ENCODE peak calls at places on chromosomes 16 and 17, in ten cellular contexts. One of them, this sample, is unnamed.

GRCh38 chr17:67290994-67291362 is 46.0 kb upstream of the HELZ start:
- DNase-seq in activated naive CD8-positive, alpha-beta T cell treated with anti-CD3 and anti-CD28 coated beads for 36 hours: no peak
- DNase-seq in stomach: no peak
- DNase-seq in stimulated activated CD4-positive, alpha-beta T cell treated with anti-CD3 and anti-CD28 coated beads, TNF-alpha, amount 100 ng/mL, for 24 hours: no peak
- DNase-seq in HuH-7: no peak
- DNase-seq in GM04504: no peak
- DNase-seq in mesendoderm: peak
- DNase-seq in HT1080: no peak
- DNase-seq in head of caudate nucleus: no peak
- DNase-seq in NCI-H2171 treated with DMSO at 0.1 percent for 48 hours: no peak
- DNase-seq in this sample: no peak

GRCh38 chr16:3597226-3597625 is 14.2 kb downstream of the SLX4 start:
- DNase-seq in activated naive CD8-positive, alpha-beta T cell treated with anti-CD3 and anti-CD28 coated beads for 36 hours: no peak
- DNase-seq in stomach: no peak
- DNase-seq in stimulated activated CD4-positive, alpha-beta T cell treated with anti-CD3 and anti-CD28 coated beads, TNF-alpha, amount 100 ng/mL, for 24 hours: no peak
- DNase-seq in HuH-7: no peak
- DNase-seq in GM04504: no peak
- DNase-seq in mesendoderm: no peak
- DNase-seq in HT1080: no peak
- DNase-seq in head of caudate nucleus: no peak
- DNase-seq in NCI-H2171 treated with DMSO at 0.1 percent for 48 hours: no peak
- DNase-seq in this sample: no peak

GRCh38 chr17:37182786-37183185 is 193.0 kb upstream of the C17orf78 start:
- DNase-seq in activated naive CD8-positive, alpha-beta T cell treated with anti-CD3 and anti-CD28 coated beads for 36 hours: no peak
- DNase-seq in stomach: no peak
- DNase-seq in stimulated activated CD4-positive, alpha-beta T cell treated with anti-CD3 and anti-CD28 coated beads, TNF-alpha, amount 100 ng/mL, for 24 hours: no peak
- DNase-seq in HuH-7: no peak
- DNase-seq in GM04504: no peak
- DNase-seq in mesendoderm: peak
- DNase-seq in HT1080: peak
- DNase-seq in head of caudate nucleus: no peak
- DNase-seq in NCI-H2171 treated with DMSO at 0.1 percent for 48 hours: no peak
- DNase-seq in this sample: no peak

GRCh38 chr17:19361975-19362292 is 589 bp downstream of the B9D1 start:
- DNase-seq in activated naive CD8-positive, alpha-beta T cell treated with anti-CD3 and anti-CD28 coated beads for 36 hours: no peak
- DNase-seq in stomach: no peak
- DNase-seq in stimulated activated CD4-positive, alpha-beta T cell treated with anti-CD3 and anti-CD28 coated beads, TNF-alpha, amount 100 ng/mL, for 24 hours: no peak
- DNase-seq in HuH-7: no peak
- DNase-seq in GM04504: no peak
- DNase-seq in mesendoderm: no peak
- DNase-seq in HT1080: no peak
- DNase-seq in head of caudate nucleus: no peak
- DNase-seq in NCI-H2171 treated with DMSO at 0.1 percent for 48 hours: no peak
- DNase-seq in this sample: no peak

GRCh38 chr16:64993464-64993863 is 128.4 kb downstream of the CDH11 start:
- DNase-seq in activated naive CD8-positive, alpha-beta T cell treated with anti-CD3 and anti-CD28 coated beads for 36 hours: no peak
- DNase-seq in stomach: no peak
- DNase-seq in stimulated activated CD4-positive, alpha-beta T cell treated with anti-CD3 and anti-CD28 coated beads, TNF-alpha, amount 100 ng/mL, for 24 hours: no peak
- DNase-seq in HuH-7: no peak
- DNase-seq in GM04504: no peak
- DNase-seq in mesendoderm: no peak
- DNase-seq in HT1080: no peak
- DNase-seq in head of caudate nucleus: no peak
- DNase-seq in NCI-H2171 treated with DMSO at 0.1 percent for 48 hours: no peak
- DNase-seq in this sample: no peak

GRCh38 chr17:4807534-4808377 is 804 bp downstream of the PLD2 start:
- DNase-seq in activated naive CD8-positive, alpha-beta T cell treated with anti-CD3 and anti-CD28 coated beads for 36 hours: no peak
- DNase-seq in stomach: no peak
- DNase-seq in stimulated activated CD4-positive, alpha-beta T cell treated with anti-CD3 and anti-CD28 coated beads, TNF-alpha, amount 100 ng/mL, for 24 hours: no peak
- DNase-seq in HuH-7: no peak
- DNase-seq in GM04504: no peak
- DNase-seq in mesendoderm: no peak
- DNase-seq in HT1080: no peak
- DNase-seq in head of caudate nucleus: no peak
- DNase-seq in NCI-H2171 treated with DMSO at 0.1 percent for 48 hours: no peak
- DNase-seq in this sample: no peak

GRCh38 chr16:83878838-83879237 is 20.1 kb upstream of the MLYCD start:
- DNase-seq in activated naive CD8-positive, alpha-beta T cell treated with anti-CD3 and anti-CD28 coated beads for 36 hours: no peak
- DNase-seq in stomach: no peak
- DNase-seq in stimulated activated CD4-positive, alpha-beta T cell treated with anti-CD3 and anti-CD28 coated beads, TNF-alpha, amount 100 ng/mL, for 24 hours: no peak
- DNase-seq in HuH-7: no peak
- DNase-seq in GM04504: no peak
- DNase-seq in mesendoderm: peak
- DNase-seq in HT1080: peak
- DNase-seq in head of caudate nucleus: no peak
- DNase-seq in NCI-H2171 treated with DMSO at 0.1 percent for 48 hours: peak
- DNase-seq in this sample: peak

GRCh38 chr16:28304214-28304613 is 11.9 kb downstream of the SBK1 start:
- DNase-seq in activated naive CD8-positive, alpha-beta T cell treated with anti-CD3 and anti-CD28 coated beads for 36 hours: no peak
- DNase-seq in stomach: peak
- DNase-seq in stimulated activated CD4-positive, alpha-beta T cell treated with anti-CD3 and anti-CD28 coated beads, TNF-alpha, amount 100 ng/mL, for 24 hours: no peak
- DNase-seq in HuH-7: peak
- DNase-seq in GM04504: no peak
- DNase-seq in mesendoderm: peak
- DNase-seq in HT1080: peak
- DNase-seq in head of caudate nucleus: no peak
- DNase-seq in NCI-H2171 treated with DMSO at 0.1 percent for 48 hours: no peak
- DNase-seq in this sample: no peak

GRCh38 chr16:31451681-31452351 is 7.5 kb upstream of the ARMC5 start:
- DNase-seq in activated naive CD8-positive, alpha-beta T cell treated with anti-CD3 and anti-CD28 coated beads for 36 hours: no peak
- DNase-seq in stomach: peak
- DNase-seq in stimulated activated CD4-positive, alpha-beta T cell treated with anti-CD3 and anti-CD28 coated beads, TNF-alpha, amount 100 ng/mL, for 24 hours: no peak
- DNase-seq in HuH-7: peak
- DNase-seq in GM04504: no peak
- DNase-seq in mesendoderm: peak
- DNase-seq in HT1080: peak
- DNase-seq in head of caudate nucleus: peak
- DNase-seq in NCI-H2171 treated with DMSO at 0.1 percent for 48 hours: peak
- DNase-seq in this sample: no peak

GRCh38 chr17:43515641-43516040 is 30.5 kb downstream of the ETV4 start:
- DNase-seq in activated naive CD8-positive, alpha-beta T cell treated with anti-CD3 and anti-CD28 coated beads for 36 hours: no peak
- DNase-seq in stomach: no peak
- DNase-seq in stimulated activated CD4-positive, alpha-beta T cell treated with anti-CD3 and anti-CD28 coated beads, TNF-alpha, amount 100 ng/mL, for 24 hours: no peak
- DNase-seq in HuH-7: no peak
- DNase-seq in GM04504: peak
- DNase-seq in mesendoderm: no peak
- DNase-seq in HT1080: no peak
- DNase-seq in head of caudate nucleus: no peak
- DNase-seq in NCI-H2171 treated with DMSO at 0.1 percent for 48 hours: peak
- DNase-seq in this sample: no peak

GRCh38 chr16:3637371-3637923 is 17.0 kb upstream of the DNASE1 start:
- DNase-seq in activated naive CD8-positive, alpha-beta T cell treated with anti-CD3 and anti-CD28 coated beads for 36 hours: no peak
- DNase-seq in stomach: peak
- DNase-seq in stimulated activated CD4-positive, alpha-beta T cell treated with anti-CD3 and anti-CD28 coated beads, TNF-alpha, amount 100 ng/mL, for 24 hours: no peak
- DNase-seq in HuH-7: peak
- DNase-seq in GM04504: no peak
- DNase-seq in mesendoderm: peak
- DNase-seq in HT1080: no peak
- DNase-seq in head of caudate nucleus: no peak
- DNase-seq in NCI-H2171 treated with DMSO at 0.1 percent for 48 hours: no peak
- DNase-seq in this sample: no peak

GRCh38 chr17:15290186-15290536 is 25.0 kb upstream of the PMP22 start:
- DNase-seq in activated naive CD8-positive, alpha-beta T cell treated with anti-CD3 and anti-CD28 coated beads for 36 hours: no peak
- DNase-seq in stomach: no peak
- DNase-seq in stimulated activated CD4-positive, alpha-beta T cell treated with anti-CD3 and anti-CD28 coated beads, TNF-alpha, amount 100 ng/mL, for 24 hours: no peak
- DNase-seq in HuH-7: no peak
- DNase-seq in GM04504: no peak
- DNase-seq in mesendoderm: no peak
- DNase-seq in HT1080: no peak
- DNase-seq in head of caudate nucleus: no peak
- DNase-seq in NCI-H2171 treated with DMSO at 0.1 percent for 48 hours: no peak
- DNase-seq in this sample: no peak

GRCh38 chr17:74860229-74860998 is 729 bp upstream of the GRIN2C start:
- DNase-seq in activated naive CD8-positive, alpha-beta T cell treated with anti-CD3 and anti-CD28 coated beads for 36 hours: no peak
- DNase-seq in stomach: no peak
- DNase-seq in stimulated activated CD4-positive, alpha-beta T cell treated with anti-CD3 and anti-CD28 coated beads, TNF-alpha, amount 100 ng/mL, for 24 hours: no peak
- DNase-seq in HuH-7: peak
- DNase-seq in GM04504: no peak
- DNase-seq in mesendoderm: no peak
- DNase-seq in HT1080: no peak
- DNase-seq in head of caudate nucleus: no peak
- DNase-seq in NCI-H2171 treated with DMSO at 0.1 percent for 48 hours: peak
- DNase-seq in this sample: no peak

GRCh38 chr17:81608082-81608481 is 28.8 kb downstream of the NPLOC4 start:
- DNase-seq in activated naive CD8-positive, alpha-beta T cell treated with anti-CD3 and anti-CD28 coated beads for 36 hours: no peak
- DNase-seq in stomach: no peak
- DNase-seq in stimulated activated CD4-positive, alpha-beta T cell treated with anti-CD3 and anti-CD28 coated beads, TNF-alpha, amount 100 ng/mL, for 24 hours: no peak
- DNase-seq in HuH-7: no peak
- DNase-seq in GM04504: no peak
- DNase-seq in mesendoderm: no peak
- DNase-seq in HT1080: no peak
- DNase-seq in head of caudate nucleus: no peak
- DNase-seq in NCI-H2171 treated with DMSO at 0.1 percent for 48 hours: no peak
- DNase-seq in this sample: no peak

GRCh38 chr16:23509763-23510153 is 536 bp downstream of the GGA2 start:
- DNase-seq in activated naive CD8-positive, alpha-beta T cell treated with anti-CD3 and anti-CD28 coated beads for 36 hours: peak
- DNase-seq in stomach: no peak
- DNase-seq in stimulated activated CD4-positive, alpha-beta T cell treated with anti-CD3 and anti-CD28 coated beads, TNF-alpha, amount 100 ng/mL, for 24 hours: no peak
- DNase-seq in HuH-7: no peak
- DNase-seq in GM04504: no peak
- DNase-seq in mesendoderm: peak
- DNase-seq in HT1080: no peak
- DNase-seq in head of caudate nucleus: no peak
- DNase-seq in NCI-H2171 treated with DMSO at 0.1 percent for 48 hours: no peak
- DNase-seq in this sample: no peak

GRCh38 chr17:606501-607243 is 108.0 kb downstream of the VPS53 start:
- DNase-seq in activated naive CD8-positive, alpha-beta T cell treated with anti-CD3 and anti-CD28 coated beads for 36 hours: no peak
- DNase-seq in stomach: no peak
- DNase-seq in stimulated activated CD4-positive, alpha-beta T cell treated with anti-CD3 and anti-CD28 coated beads, TNF-alpha, amount 100 ng/mL, for 24 hours: no peak
- DNase-seq in HuH-7: no peak
- DNase-seq in GM04504: no peak
- DNase-seq in mesendoderm: no peak
- DNase-seq in HT1080: no peak
- DNase-seq in head of caudate nucleus: no peak
- DNase-seq in NCI-H2171 treated with DMSO at 0.1 percent for 48 hours: peak
- DNase-seq in this sample: no peak

GRCh38 chr16:2234813-2235170 is 1.5 kb upstream of the DNASE1L2 start:
- DNase-seq in activated naive CD8-positive, alpha-beta T cell treated with anti-CD3 and anti-CD28 coated beads for 36 hours: no peak
- DNase-seq in stomach: no peak
- DNase-seq in stimulated activated CD4-positive, alpha-beta T cell treated with anti-CD3 and anti-CD28 coated beads, TNF-alpha, amount 100 ng/mL, for 24 hours: no peak
- DNase-seq in HuH-7: no peak
- DNase-seq in GM04504: no peak
- DNase-seq in mesendoderm: no peak
- DNase-seq in HT1080: no peak
- DNase-seq in head of caudate nucleus: no peak
- DNase-seq in NCI-H2171 treated with DMSO at 0.1 percent for 48 hours: no peak
- DNase-seq in this sample: no peak